ENCODE peak calls at places on chromosomes 13 and 19, in four cellular contexts. J, K, T and Q are unnamed samples.

GRCh38 chr19:35509018-35509652 is 4.3 kb downstream of the DMKN start:
- DNase-seq in T (no peak), K (no peak), J (no peak), Q (peak; percentile 37)

GRCh38 chr19:33826521-33826920 is 29.9 kb downstream of the KCTD15 start:
- DNase-seq in T (no peak), J (peak; percentile 54), K (no peak), Q (no peak)

GRCh38 chr19:30567535-30568232 is 195.5 kb downstream of the ZNF536 start:
- DNase-seq in J (no peak), K (no peak), T (no peak), Q (no peak)

GRCh38 chr19:19554074-19555023 is 16.3 kb downstream of the CILP2 start:
- DNase-seq in T (no peak), J (no peak), K (no peak), Q (peak; percentile 51)

GRCh38 chr19:4557971-4558941 is 1.2 kb downstream of the SEMA6B start:
- DNase-seq in J (no peak), K (no peak), T (peak; percentile 58), Q (no peak)

GRCh38 chr13:34911159-34911558 is 30.9 kb upstream of the NBEA start:
- DNase-seq in J (no peak), K (no peak), T (no peak), Q (no peak)

GRCh38 chr13:24618219-24618955 is 61.8 kb upstream of the ATP12A start:
- DNase-seq in T (no peak), J (no peak), K (no peak), Q (peak; percentile 68)

GRCh38 chr19:37946132-37946531 is 39.1 kb downstream of the SIPA1L3 start:
- DNase-seq in T (no peak), K (no peak), J (no peak), Q (no peak)

GRCh38 chr13:46388308-46388707 is 1.3 kb upstream of the RUBCNL start:
- DNase-seq in J (no peak), T (no peak), K (no peak), Q (no peak)

GRCh38 chr13:106088094-106088493 is 447.4 kb downstream of the EFNB2 start:
- DNase-seq in T (no peak), J (no peak), K (no peak), Q (no peak)

GRCh38 chr19:7871280-7871529 is 3.0 kb downstream of the PRR36 start:
- DNase-seq in T (no peak), K (no peak), J (no peak), Q (no peak)

GRCh38 chr19:55487884-55488687 is at the start of gene SSC5D:
- DNase-seq in J (no peak), K (no peak), T (peak; percentile 46), Q (no peak)

GRCh38 chr13:33351324-33351723 is 65.8 kb upstream of the STARD13 start:
- DNase-seq in J (no peak), T (no peak), K (no peak), Q (peak; percentile 28)

GRCh38 chr19:19866599-19867248 is 1.0 kb downstream of the ZNF253 start:
- DNase-seq in T (peak; percentile 10), K (peak; percentile 25), J (no peak), Q (peak; percentile 2)

GRCh38 chr13:21130116-21130515 is 46.2 kb downstream of the SKA3 start:
- DNase-seq in K (no peak), J (no peak), T (no peak), Q (no peak)

GRCh38 chr13:106523566-106523965 is 11.9 kb downstream of the EFNB2 start:
- DNase-seq in T (peak; percentile 62), K (no peak), J (no peak), Q (no peak)

GRCh38 chr19:15124572-15125231 is 17.5 kb downstream of the SYDE1 start:
- DNase-seq in J (no peak), K (no peak), T (peak; percentile 21), Q (peak; percentile 80)

GRCh38 chr13:108859202-108860012 is 230.0 kb downstream of the MYO16 start:
- DNase-seq in K (no peak), J (no peak), T (no peak), Q (no peak)

GRCh38 chr13:27329210-27329609 is 58.6 kb downstream of the RASL11A start:
- DNase-seq in J (no peak), T (no peak), K (no peak), Q (no peak)

GRCh38 chr13:37715606-37716015 is 117.0 kb upstream of the POSTN start:
- DNase-seq in J (no peak), K (no peak), T (no peak), Q (no peak)

GRCh38 chr19:42850981-42851717 is 28.4 kb downstream of the PSG1 start:
- DNase-seq in J (no peak), K (no peak), T (peak; percentile 8), Q (no peak)

GRCh38 chr13:109182777-109183465 is 553.5 kb downstream of the MYO16 start:
- DNase-seq in T (no peak), K (no peak), J (no peak), Q (no peak)

GRCh38 chr19:38656171-38656981 is 8.9 kb downstream of the ACTN4 start:
- DNase-seq in T (no peak), K (no peak), J (no peak), Q (no peak)

GRCh38 chr19:19354932-19355331 is 34.3 kb downstream of the MAU2 start:
- DNase-seq in J (no peak), K (no peak), T (no peak), Q (no peak)

GRCh38 chr19:17687857-17688784 is at the start of gene UNC13A:
- DNase-seq in T (peak; percentile 95), K (peak; percentile 63), J (peak; percentile 90), Q (no peak)

GRCh38 chr13:74135306-74136088 is 1.3 kb upstream of the KLF12 start:
- DNase-seq in K (peak; percentile 50), J (peak; percentile 93), T (peak; percentile 61), Q (peak; percentile 56)

GRCh38 chr13:80744147-80744914 is 403.4 kb upstream of the SPRY2 start:
- DNase-seq in K (no peak), T (no peak), J (no peak), Q (no peak)

GRCh38 chr19:15722956-15723355 is 4.9 kb upstream of the OR10H2 start:
- DNase-seq in T (no peak), J (no peak), K (no peak), Q (no peak)

GRCh38 chr19:19120308-19121156 is 17.7 kb downstream of the TMEM161A start:
- DNase-seq in K (no peak), J (no peak), T (no peak), Q (peak; percentile 70)

GRCh38 chr13:81171065-81171647 is 830.2 kb upstream of the SPRY2 start:
- DNase-seq in J (no peak), K (peak; percentile 49), T (peak; percentile 7), Q (peak; percentile 15)

GRCh38 chr19:33366917-33367316 is 6.6 kb upstream of the CEBPG start:
- DNase-seq in K (no peak), T (no peak), J (no peak), Q (peak; percentile 51)

GRCh38 chr13:107271226-107271625 is 703.3 kb upstream of the ARGLU1 start:
- DNase-seq in T (peak; percentile 8), K (peak; percentile 82), J (no peak), Q (no peak)

GRCh38 chr13:91087276-91087675 is 260.2 kb upstream of the MIR17HG start:
- DNase-seq in K (no peak), T (no peak), J (no peak), Q (no peak)